ENCODE peak calls at places on chromosome 12, in five cellular contexts. H is psoas muscle, P is mammary epithelial cell, Z is right atrium auricular region, X is testis. G is an unnamed sample.

GRCh38 chr12:34396861-34397590 is 374.7 kb downstream of the ALG10 start:
- DNase-seq in P (no peak), X (peak; percentile 3), Z (peak; percentile 21), H (peak; percentile 2), G (peak; percentile 14)

GRCh38 chr12:76533331-76533730 is 26.2 kb downstream of the OSBPL8 start:
- DNase-seq in X (no peak), P (no peak), H (no peak), Z (no peak), G (no peak)

GRCh38 chr12:118330421-118331018 is 42.2 kb downstream of the TAOK3 start:
- DNase-seq in Z (no peak), H (no peak), P (no peak), X (no peak), G (no peak)

GRCh38 chr12:45660330-45660729 is 69.2 kb upstream of the ARID2 start:
- DNase-seq in H (no peak), X (no peak), P (peak; percentile 79), Z (no peak), G (no peak)

GRCh38 chr12:24285413-24285812 is 335.9 kb upstream of the SOX5 start:
- DNase-seq in X (no peak), H (no peak), Z (no peak), P (no peak), G (no peak)

GRCh38 chr12:19423531-19423930 is 15.8 kb upstream of the AEBP2 start:
- DNase-seq in X (no peak), H (no peak), Z (no peak), P (no peak), G (no peak)

GRCh38 chr12:74446466-74446865 is 91.2 kb upstream of the ATXN7L3B start:
- DNase-seq in P (no peak), Z (no peak), H (no peak), X (no peak), G (no peak)

GRCh38 chr12:5678186-5678585 is 246.3 kb downstream of the NTF3 start:
- DNase-seq in P (no peak), H (no peak), Z (no peak), X (no peak), G (no peak)

GRCh38 chr12:50017653-50018052 is 7.6 kb downstream of the RACGAP1 start:
- DNase-seq in H (no peak), P (no peak), X (no peak), Z (no peak), G (no peak)

GRCh38 chr12:118044075-118044474 is 16.9 kb downstream of the WSB2 start:
- DNase-seq in H (no peak), P (no peak), Z (no peak), X (no peak), G (no peak)

GRCh38 chr12:20492251-20492728 is 124.0 kb downstream of the PDE3A start:
- DNase-seq in P (peak; percentile 1), Z (no peak), H (no peak), X (no peak), G (no peak)

GRCh38 chr12:16330554-16330953 is 16.9 kb upstream of the MGST1 start:
- DNase-seq in H (no peak), P (no peak), X (no peak), Z (no peak), G (no peak)

GRCh38 chr12:110266980-110267620 is 13.9 kb upstream of the ATP2A2 start:
- DNase-seq in X (no peak), P (no peak), Z (peak; percentile 64), H (no peak), G (no peak)

GRCh38 chr12:123971770-123972447 is 722 bp downstream of the CCDC92 start:
- DNase-seq in H (no peak), Z (no peak), P (peak; percentile 61), X (peak; percentile 50), G (peak; percentile 85)

GRCh38 chr12:56633465-56634241 is 3.5 kb upstream of the BAZ2A start:
- DNase-seq in Z (no peak), H (no peak), X (no peak), P (no peak), G (no peak)

GRCh38 chr12:8996682-8997405 is 7.5 kb downstream of the KLRG1 start:
- DNase-seq in Z (no peak), H (no peak), P (peak; percentile 46), X (peak; percentile 47), G (no peak)

GRCh38 chr12:11545438-11546330 is 103.8 kb upstream of the ETV6 start:
- DNase-seq in H (no peak), X (no peak), Z (no peak), P (no peak), G (no peak)

GRCh38 chr12:47088021-47088944 is 8.5 kb upstream of the AMIGO2 start:
- DNase-seq in X (no peak), Z (no peak), H (no peak), P (peak; percentile 94), G (no peak)

GRCh38 chr12:93221841-93222240 is 155.9 kb upstream of the NUDT4 start:
- DNase-seq in X (no peak), P (peak; percentile 14), Z (no peak), H (no peak), G (no peak)

GRCh38 chr12:108360487-108360886 is 21.4 kb upstream of the CMKLR1 start:
- DNase-seq in H (no peak), X (no peak), Z (no peak), P (peak; percentile 14), G (no peak)

GRCh38 chr12:68538722-68539614 is 71.7 kb upstream of the RAP1B start:
- DNase-seq in H (peak; percentile 49), X (peak; percentile 75), P (no peak), Z (peak; percentile 85), G (peak; percentile 63)

GRCh38 chr12:42893196-42893595 is 303.6 kb upstream of the PRICKLE1 start:
- DNase-seq in H (no peak), Z (no peak), X (no peak), P (no peak), G (no peak)

GRCh38 chr12:50006754-50007442 is 18.4 kb downstream of the RACGAP1 start:
- DNase-seq in Z (no peak), H (no peak), X (no peak), P (no peak), G (no peak)

GRCh38 chr12:84043355-84043754 is 869.2 kb downstream of the SLC6A15 start:
- DNase-seq in H (no peak), Z (no peak), P (no peak), X (no peak), G (no peak)

GRCh38 chr12:113090740-113091139 is 34.2 kb downstream of the DTX1 start:
- DNase-seq in X (no peak), H (no peak), Z (no peak), P (no peak), G (no peak)

GRCh38 chr12:113092478-113093408 is 36.2 kb downstream of the DTX1 start:
- DNase-seq in Z (no peak), H (peak; percentile 53), X (peak; percentile 56), P (no peak), G (peak; percentile 99)

GRCh38 chr12:113089839-113090238 is 33.3 kb downstream of the DTX1 start:
- DNase-seq in P (no peak), H (no peak), X (no peak), Z (no peak), G (no peak)

GRCh38 chr12:113093409-113094101 is 37.0 kb downstream of the DTX1 start:
- DNase-seq in Z (no peak), H (no peak), P (no peak), X (no peak), G (peak; percentile 64)

DNA sequence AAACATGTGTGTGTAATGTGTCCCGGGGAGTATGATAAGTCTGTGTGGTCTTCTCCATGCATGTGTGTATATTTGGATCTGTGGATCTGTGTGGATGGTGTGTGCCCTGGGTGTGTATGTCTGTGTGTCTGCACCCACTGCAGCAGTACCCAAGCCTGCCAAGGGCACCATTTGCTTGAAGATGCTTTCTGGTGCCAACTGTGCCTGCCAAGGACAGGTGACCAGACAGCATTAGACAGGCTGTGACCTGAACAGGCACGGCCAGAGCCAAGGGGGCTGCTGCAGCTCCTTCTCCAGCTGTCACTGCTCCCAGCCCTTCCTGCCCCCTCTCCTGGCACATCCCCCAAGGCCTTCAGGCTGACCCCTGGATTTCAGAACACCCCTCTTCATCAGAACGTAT is 35.0 kb downstream of the DTX1 start:
- DNase-seq in H (no peak), X (no peak), Z (no peak), P (no peak), G (no peak)
- H3K4me3 ChIP-seq in H (no peak overlapping the region), X (no peak overlapping the region), Z (no peak overlapping the region), P (no peak overlapping the region), G (no peak overlapping the region)

DNA sequence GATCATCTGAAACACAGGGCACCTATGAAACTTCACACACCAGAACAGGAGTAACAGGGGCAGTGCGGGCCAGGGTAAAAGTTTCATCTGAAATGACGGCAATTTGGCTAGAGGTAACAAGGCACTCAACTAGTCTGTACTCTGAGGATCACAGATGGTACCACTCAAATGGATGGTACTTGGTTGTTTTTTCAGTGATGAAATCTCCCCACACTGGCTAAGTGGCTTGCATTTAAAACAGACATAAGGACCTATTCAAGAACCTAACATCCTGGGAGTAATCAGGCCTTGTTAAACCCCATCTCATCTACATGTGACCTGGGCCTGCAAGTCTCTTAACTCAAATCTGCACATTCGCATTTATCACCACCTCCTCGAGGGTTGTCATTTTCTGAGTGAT is 90.8 kb downstream of the PRKAB1 start:
- DNase-seq in Z (no peak), X (no peak), P (no peak), H (no peak), G (no peak)
- H3K36me3 ChIP-seq in Z (no peaks in the 10 kb centered on the region), X (no peaks in the 10 kb centered on the region), P (peaks cover 15% of the 10 kb centered on the region), H (no peaks in the 10 kb centered on the region), G (peaks cover 38% of the 10 kb centered on the region)

DNA sequence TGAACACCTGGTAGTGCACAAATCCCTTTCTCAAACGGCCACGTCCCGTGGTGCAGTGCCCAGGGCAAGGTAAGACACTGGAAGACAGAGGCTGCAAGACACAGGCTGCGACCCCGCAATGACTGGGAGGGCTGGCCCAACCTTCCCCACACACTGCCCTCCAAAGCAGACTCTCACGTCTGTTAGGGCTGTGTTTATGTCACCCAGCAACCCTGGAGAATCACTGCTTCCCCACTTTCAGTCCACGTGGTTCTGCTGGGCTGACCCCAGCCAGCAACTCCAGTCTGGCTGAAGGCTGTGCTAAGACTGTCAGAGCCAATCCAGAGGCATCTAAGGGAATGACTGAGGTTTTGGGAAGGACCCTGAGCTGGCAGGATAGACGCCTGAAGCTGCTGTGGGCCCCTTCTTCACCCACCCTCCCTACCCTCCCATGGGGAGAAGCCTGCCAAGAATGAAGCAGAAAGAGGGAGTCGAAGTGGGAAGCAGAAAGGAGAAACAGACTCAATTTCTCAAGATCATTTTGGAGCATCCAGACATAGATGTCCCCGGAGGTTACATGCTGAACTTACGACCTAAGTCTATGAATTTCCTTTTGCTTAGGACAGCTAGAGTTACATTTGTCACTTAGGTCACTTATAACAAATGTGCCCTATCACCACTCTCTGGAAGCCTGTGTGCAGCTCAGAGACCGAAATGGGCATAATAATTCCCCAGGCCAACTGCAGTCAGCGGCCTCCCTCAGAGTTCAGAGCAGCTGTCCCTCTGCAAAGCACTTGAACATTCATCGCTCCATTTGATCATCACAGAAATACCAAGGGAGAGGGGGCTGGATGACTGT is 11.6 kb downstream of the KDM2B start:
- DNase-seq in H (no peak), P (no peak), Z (peak; percentile 63), X (no peak), G (no peak)
- H3K4me3 ChIP-seq in H (peak overlapping the region; percentile 18), P (no peak overlapping the region), Z (no peak overlapping the region), X (no peak overlapping the region), G (no peak overlapping the region)

GRCh38 chr12:112168561-112168971 is 43.2 kb downstream of the TRAFD1 start:
- DNase-seq in H (no peak), X (no peak), P (no peak), Z (no peak), G (peak; percentile 40)

GRCh38 chr12:112165624-112166023 is 40.3 kb downstream of the TRAFD1 start:
- DNase-seq in X (no peak), P (no peak), H (no peak), Z (no peak), G (no peak)

GRCh38 chr12:112167728-112168525 is 42.6 kb downstream of the TRAFD1 start:
- DNase-seq in Z (no peak), P (no peak), X (no peak), H (no peak), G (peak; percentile 61)

GRCh38 chr12:112166051-112167015 is 41.0 kb downstream of the TRAFD1 start:
- DNase-seq in X (no peak), Z (no peak), P (no peak), H (no peak), G (peak; percentile 44)

GRCh38 chr12:112167031-112167461 is 41.7 kb downstream of the TRAFD1 start:
- DNase-seq in P (no peak), X (no peak), H (no peak), Z (no peak), G (peak; percentile 36)
- H3K36me3 ChIP-seq in P (no peaks in the 10 kb centered on the region), X (no peaks in the 10 kb centered on the region), H (no peaks in the 10 kb centered on the region), Z (peaks cover 26% of the 10 kb centered on the region), G (peaks cover 5% of the 10 kb centered on the region)